ENCODE peak calls at places on chromosomes 2 and 18, in five cellular contexts. One of them, this sample, is unnamed.

GRCh38 chr18:14928396-14928795 is 180.4 kb downstream of the ANKRD30B start:
- DNase-seq in LHCN-M2: no peak
- DNase-seq in brain pericyte: no peak
- DNase-seq in NCI-H1092 treated with DMSO at 0.1 percent for 48 hours: no peak
- DNase-seq in left colon: no peak
- DNase-seq in this sample: no peak

GRCh38 chr2:106970471-106971261 is 84.7 kb upstream of the ST6GAL2 start:
- DNase-seq in LHCN-M2: no peak
- DNase-seq in left colon: no peak
- DNase-seq in brain pericyte: no peak
- DNase-seq in NCI-H1092 treated with DMSO at 0.1 percent for 48 hours: no peak
- DNase-seq in this sample: no peak

GRCh38 chr18:51382081-51382480 is 184.6 kb upstream of the MEX3C start:
- DNase-seq in left colon: no peak
- DNase-seq in LHCN-M2: no peak
- DNase-seq in brain pericyte: no peak
- DNase-seq in NCI-H1092 treated with DMSO at 0.1 percent for 48 hours: no peak
- DNase-seq in this sample: no peak

GRCh38 chr2:74779587-74780135 is 54.3 kb upstream of the HK2 start:
- DNase-seq in brain pericyte: no peak
- DNase-seq in NCI-H1092 treated with DMSO at 0.1 percent for 48 hours: no peak
- DNase-seq in LHCN-M2: no peak
- DNase-seq in left colon: no peak
- DNase-seq in this sample: no peak

GRCh38 chr2:71500426-71501079 is 47.2 kb downstream of the DYSF start:
- DNase-seq in left colon: no peak
- DNase-seq in NCI-H1092 treated with DMSO at 0.1 percent for 48 hours: no peak
- DNase-seq in LHCN-M2: no peak
- DNase-seq in brain pericyte: no peak
- DNase-seq in this sample: no peak

GRCh38 chr18:48615566-48616401 is 77.0 kb downstream of the CTIF start:
- DNase-seq in LHCN-M2: no peak
- DNase-seq in brain pericyte: no peak
- DNase-seq in NCI-H1092 treated with DMSO at 0.1 percent for 48 hours: no peak
- DNase-seq in left colon: peak; percentile 63
- DNase-seq in this sample: no peak

GRCh38 chr2:19933351-19933981 is 31.7 kb upstream of the TTC32 start:
- DNase-seq in NCI-H1092 treated with DMSO at 0.1 percent for 48 hours: no peak
- DNase-seq in left colon: no peak
- DNase-seq in LHCN-M2: peak; percentile 87
- DNase-seq in brain pericyte: no peak
- DNase-seq in this sample: no peak

GRCh38 chr2:119264781-119265692 is 41.4 kb downstream of the STEAP3 start:
- DNase-seq in NCI-H1092 treated with DMSO at 0.1 percent for 48 hours: peak; percentile 58
- DNase-seq in brain pericyte: no peak
- DNase-seq in left colon: peak; percentile 53
- DNase-seq in LHCN-M2: no peak
- DNase-seq in this sample: no peak

GRCh38 chr2:161824226-161824625 is 200.0 kb downstream of the SLC4A10 start:
- DNase-seq in LHCN-M2: no peak
- DNase-seq in left colon: no peak
- DNase-seq in NCI-H1092 treated with DMSO at 0.1 percent for 48 hours: no peak
- DNase-seq in brain pericyte: no peak
- DNase-seq in this sample: no peak

GRCh38 chr2:31401580-31401979 is 13.0 kb downstream of the XDH start:
- DNase-seq in brain pericyte: peak; percentile 63
- DNase-seq in LHCN-M2: peak; percentile 91
- DNase-seq in NCI-H1092 treated with DMSO at 0.1 percent for 48 hours: no peak
- DNase-seq in left colon: no peak
- DNase-seq in this sample: no peak

GRCh38 chr2:156021326-156022040 is 311.0 kb downstream of the NR4A2 start:
- DNase-seq in brain pericyte: no peak
- DNase-seq in left colon: peak; percentile 7
- DNase-seq in LHCN-M2: no peak
- DNase-seq in NCI-H1092 treated with DMSO at 0.1 percent for 48 hours: no peak
- DNase-seq in this sample: no peak

GRCh38 chr2:30392097-30392496 is 54.9 kb upstream of the LCLAT1 start:
- DNase-seq in left colon: no peak
- DNase-seq in brain pericyte: no peak
- DNase-seq in LHCN-M2: no peak
- DNase-seq in NCI-H1092 treated with DMSO at 0.1 percent for 48 hours: no peak
- DNase-seq in this sample: no peak

GRCh38 chr2:241939541-241939940 is 70.0 kb downstream of the RTP5 start:
- DNase-seq in LHCN-M2: no peak
- DNase-seq in brain pericyte: no peak
- DNase-seq in left colon: no peak
- DNase-seq in NCI-H1092 treated with DMSO at 0.1 percent for 48 hours: no peak
- DNase-seq in this sample: no peak

GRCh38 chr18:11689031-11689971 is at the start of gene GNAL:
- DNase-seq in NCI-H1092 treated with DMSO at 0.1 percent for 48 hours: peak; percentile 19
- DNase-seq in left colon: peak; percentile 79
- DNase-seq in LHCN-M2: peak; percentile 72
- DNase-seq in brain pericyte: peak; percentile 41
- DNase-seq in this sample: peak; percentile 72

GRCh38 chr2:145159676-145160075 is 639.8 kb upstream of the ZEB2 start:
- DNase-seq in LHCN-M2: no peak
- DNase-seq in brain pericyte: no peak
- DNase-seq in NCI-H1092 treated with DMSO at 0.1 percent for 48 hours: no peak
- DNase-seq in left colon: no peak
- DNase-seq in this sample: no peak

GRCh38 chr2:88307817-88308216 is 137.7 kb downstream of the THNSL2 start:
- DNase-seq in left colon: no peak
- DNase-seq in NCI-H1092 treated with DMSO at 0.1 percent for 48 hours: no peak
- DNase-seq in brain pericyte: no peak
- DNase-seq in LHCN-M2: peak; percentile 6
- DNase-seq in this sample: no peak

GRCh38 chr18:55018602-55019001 is 59.3 kb upstream of the CCDC68 start:
- DNase-seq in brain pericyte: no peak
- DNase-seq in left colon: no peak
- DNase-seq in LHCN-M2: peak; percentile 86
- DNase-seq in NCI-H1092 treated with DMSO at 0.1 percent for 48 hours: no peak
- DNase-seq in this sample: no peak

This sample was measured in left lung.